ENCODE peak calls at places on chromosomes 5 and 9, in four cellular contexts. V is stimulated activated CD4-positive, alpha-beta T cell treated with anti-CD3 and anti-CD28 coated beads, TNF-alpha, amount 100 ng/mL, for 24 hours; F is COR-L47; N is renal cortical epithelial cell. Z is an unnamed sample.

GRCh38 chr5:126449751-126450271 is 26.6 kb downstream of the GRAMD2B start:
- DNase-seq in V (peak), F (no peak), N (peak), Z (no peak)

GRCh38 chr9:83476513-83476912 is 61.7 kb downstream of the FRMD3 start:
- DNase-seq in V (no peak), F (no peak), N (no peak), Z (no peak)

GRCh38 chr9:87381050-87381711 is 116.5 kb upstream of the DAPK1 start:
- DNase-seq in V (no peak), F (no peak), N (peak), Z (no peak)

GRCh38 chr5:88251048-88251711 is 17.5 kb downstream of the TMEM161B start:
- DNase-seq in V (no peak), F (no peak), N (peak), Z (no peak)

GRCh38 chr5:150295172-150295611 is 5.6 kb upstream of the CAMK2A start:
- DNase-seq in V (no peak), F (peak), N (peak), Z (peak)

GRCh38 chr9:95581900-95582299 is 65.1 kb upstream of the PTCH1 start:
- DNase-seq in V (no peak), F (no peak), N (peak), Z (peak)

GRCh38 chr9:33024126-33024965 is 727 bp upstream of the DNAJA1 start:
- DNase-seq in V (no peak), F (peak), N (peak), Z (peak)

GRCh38 chr5:15693036-15693728 is 193.2 kb downstream of the FBXL7 start:
- DNase-seq in V (no peak), F (no peak), N (no peak), Z (no peak)

GRCh38 chr5:179794171-179794570 is 385 bp downstream of the LTC4S start:
- DNase-seq in V (no peak), F (no peak), N (no peak), Z (no peak)

GRCh38 chr5:17425385-17426070 is 72.5 kb upstream of the TAF11L2 start:
- DNase-seq in V (no peak), F (no peak), N (no peak), Z (no peak)

GRCh38 chr9:22036866-22037626 is 27.9 kb upstream of the CDKN2B start:
- DNase-seq in V (no peak), F (no peak), N (peak), Z (no peak)

GRCh38 chr5:181130832-181131496 is at the start of gene OR2V1:
- DNase-seq in V (no peak), F (no peak), N (no peak), Z (no peak)

GRCh38 chr5:32030686-32031478 is 143.2 kb downstream of the GOLPH3 start:
- DNase-seq in V (no peak), F (no peak), N (no peak), Z (no peak)

GRCh38 chr9:137606005-137606601 is 617 bp downstream of the ARRDC1 start:
- DNase-seq in V (no peak), F (peak), N (no peak), Z (peak)

GRCh38 chr5:61087921-61088320 is 74.3 kb downstream of the SMIM15 start:
- DNase-seq in V (no peak), F (no peak), N (no peak), Z (no peak)

GRCh38 chr5:174721522-174722432 is 2.6 kb upstream of the MSX2 start:
- DNase-seq in V (no peak), F (no peak), N (no peak), Z (no peak)

Z was measured in NCI-H69.